ENCODE peak calls at places on chromosomes 11 and 22, in seven cellular contexts. Z is Peyer's patch, T is stomach, E is endothelial cell of umbilical vein, D is GM12891, R is ovary, C is right lobe of liver. S is an unnamed sample.

GRCh38 chr22:44735518-44736428 is 16.6 kb upstream of the ARHGAP8 start:
- DNase-seq in D (peak; percentile 96), E (peak; percentile 36), T (peak; percentile 84), Z (peak; percentile 92), C (peak; percentile 84), R (peak; percentile 83), S (peak; percentile 64)

GRCh38 chr11:117911694-117912093 is 17.5 kb downstream of the TMPRSS13 start:
- DNase-seq in D (no peak), C (no peak), E (no peak), T (no peak), Z (peak; percentile 10), R (no peak), S (no peak)

GRCh38 chr22:49025791-49026475 is 801.7 kb downstream of the BRD1 start:
- DNase-seq in E (no peak), R (no peak), D (no peak), Z (no peak), T (no peak), C (peak; percentile 42), S (no peak)

GRCh38 chr11:134406264-134407185 is 5.5 kb downstream of the B3GAT1 start:
- DNase-seq in D (no peak), Z (no peak), E (no peak), C (no peak), T (peak; percentile 72), R (no peak), S (no peak)

GRCh38 chr11:112877561-112877960 is 83.7 kb upstream of the NCAM1 start:
- DNase-seq in T (no peak), D (no peak), Z (no peak), R (no peak), C (no peak), E (no peak), S (no peak)

GRCh38 chr11:38323961-38324761 is 1726.1 kb upstream of the RAG2 start:
- DNase-seq in Z (no peak), E (no peak), C (no peak), R (no peak), D (no peak), T (no peak), S (no peak)

GRCh38 chr11:8199676-8200075 is 30.9 kb upstream of the RIC3 start:
- DNase-seq in D (no peak), C (no peak), T (no peak), E (no peak), R (no peak), Z (no peak), S (no peak)

GRCh38 chr22:31800065-31800464 is 46.2 kb downstream of the DEPDC5 start:
- DNase-seq in Z (no peak), D (no peak), E (no peak), R (no peak), T (no peak), C (no peak), S (no peak)

GRCh38 chr22:40415531-40416266 is 45.3 kb downstream of the SGSM3 start:
- DNase-seq in C (peak; percentile 58), E (peak; percentile 25), D (peak; percentile 66), T (no peak), R (peak; percentile 20), Z (peak; percentile 69), S (no peak)

GRCh38 chr11:34938621-34939020 is 22.2 kb downstream of the PDHX start:
- DNase-seq in C (no peak), D (no peak), Z (no peak), R (no peak), E (no peak), T (no peak), S (no peak)

GRCh38 chr11:110870816-110871522 is 158.7 kb upstream of the ARHGAP20 start:
- DNase-seq in E (no peak), Z (no peak), R (no peak), C (no peak), T (no peak), D (no peak), S (no peak)

GRCh38 chr11:68414457-68415221 is 45.9 kb upstream of the PPP6R3 start:
- DNase-seq in Z (no peak), T (no peak), C (no peak), E (peak; percentile 65), R (no peak), D (no peak), S (no peak)

GRCh38 chr11:123404626-123405025 is 25.4 kb upstream of the GRAMD1B start:
- DNase-seq in T (no peak), R (no peak), E (peak; percentile 27), C (no peak), Z (no peak), D (no peak), S (no peak)

GRCh38 chr22:19873960-19874306 is 19.3 kb upstream of the GNB1L start:
- DNase-seq in T (no peak), E (no peak), Z (peak; percentile 39), R (peak; percentile 11), C (peak; percentile 49), D (peak; percentile 5), S (no peak)

GRCh38 chr11:76787911-76788596 is 4.9 kb downstream of the TSKU start:
- DNase-seq in D (no peak), R (peak; percentile 64), Z (peak; percentile 63), T (no peak), E (no peak), C (no peak), S (no peak)

GRCh38 chr11:124846058-124846719 is 19.0 kb upstream of the ROBO3 start:
- DNase-seq in E (no peak), D (no peak), T (no peak), C (no peak), R (no peak), Z (no peak), S (no peak)

GRCh38 chr22:41092847-41093371 is 517 bp downstream of the EP300 start:
- DNase-seq in T (peak; percentile 41), D (no peak), R (no peak), Z (peak; percentile 67), E (peak; percentile 50), C (no peak), S (peak; percentile 30)

GRCh38 chr11:36702330-36703054 is 104.5 kb upstream of the RAG2 start:
- DNase-seq in R (no peak), D (peak; percentile 29), Z (peak; percentile 58), E (peak; percentile 62), C (no peak), T (no peak), S (peak; percentile 54)

GRCh38 chr11:32891657-32892354 is 805 bp upstream of the QSER1 start:
- DNase-seq in Z (no peak), D (no peak), T (no peak), C (no peak), R (no peak), E (peak; percentile 11), S (no peak)

GRCh38 chr11:32895471-32895870 is 2.9 kb downstream of the QSER1 start:
- DNase-seq in E (no peak), Z (no peak), D (no peak), T (no peak), C (no peak), R (no peak), S (no peak)

GRCh38 chr11:32893947-32894827 is 1.6 kb downstream of the QSER1 start:
- DNase-seq in C (no peak), T (no peak), E (peak; percentile 71), D (no peak), R (no peak), Z (peak; percentile 49), S (peak; percentile 76)

GRCh38 chr11:32892355-32893090 is at the start of gene QSER1:
- DNase-seq in D (peak; percentile 77), E (peak; percentile 52), C (peak; percentile 80), R (peak; percentile 81), Z (peak; percentile 79), T (peak; percentile 65), S (peak; percentile 61)

GRCh38 chr11:32893091-32893946 is 708 bp downstream of the QSER1 start:
- DNase-seq in Z (peak; percentile 83), D (peak; percentile 52), C (peak; percentile 66), T (peak; percentile 43), R (peak; percentile 71), E (peak; percentile 56), S (peak; percentile 23)
- TF ChIP-seq POLR2A in Z (no peak), D (no peak), C (no peak), T (no peak), R (no peak), E (no peak), S (no peak)

GRCh38 chr22:28102413-28102812 is 183.4 kb upstream of the PITPNB start:
- DNase-seq in C (no peak), E (no peak), D (no peak), R (no peak), T (no peak), Z (no peak), S (no peak)
- TF ChIP-seq POLR2A in C (no peak), E (no peak), D (no peak), R (no peak), T (no peak), Z (no peak), S (no peak)

DNA sequence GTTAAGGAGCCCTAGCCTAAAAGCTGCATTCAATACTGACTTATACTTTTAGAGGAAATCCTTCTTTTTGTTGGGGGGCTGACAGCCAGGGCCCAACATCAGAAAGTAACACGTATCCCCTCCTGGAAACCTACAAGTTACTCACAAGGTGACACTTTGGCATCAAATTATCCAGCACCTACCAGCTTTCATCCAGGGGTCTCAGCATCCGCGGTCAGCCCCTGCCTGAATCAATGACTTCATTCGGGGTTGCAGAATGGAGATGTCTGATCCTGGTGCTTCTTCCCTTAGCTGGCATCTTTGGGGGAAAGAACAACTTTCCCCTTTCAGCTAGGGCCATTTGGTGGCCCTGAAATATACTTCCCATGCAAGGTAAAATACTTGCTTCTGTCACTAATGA is 5.3 kb upstream of the NAP1L4 start:
- DNase-seq in D (no peak), E (no peak), Z (peak; percentile 10), R (no peak), T (peak; percentile 5), C (no peak), S (no peak)
- TF ChIP-seq POLR2A in D (no peak), E (no peak), Z (no peak), R (no peak), T (no peak), C (no peak), S (no peak)

DNA sequence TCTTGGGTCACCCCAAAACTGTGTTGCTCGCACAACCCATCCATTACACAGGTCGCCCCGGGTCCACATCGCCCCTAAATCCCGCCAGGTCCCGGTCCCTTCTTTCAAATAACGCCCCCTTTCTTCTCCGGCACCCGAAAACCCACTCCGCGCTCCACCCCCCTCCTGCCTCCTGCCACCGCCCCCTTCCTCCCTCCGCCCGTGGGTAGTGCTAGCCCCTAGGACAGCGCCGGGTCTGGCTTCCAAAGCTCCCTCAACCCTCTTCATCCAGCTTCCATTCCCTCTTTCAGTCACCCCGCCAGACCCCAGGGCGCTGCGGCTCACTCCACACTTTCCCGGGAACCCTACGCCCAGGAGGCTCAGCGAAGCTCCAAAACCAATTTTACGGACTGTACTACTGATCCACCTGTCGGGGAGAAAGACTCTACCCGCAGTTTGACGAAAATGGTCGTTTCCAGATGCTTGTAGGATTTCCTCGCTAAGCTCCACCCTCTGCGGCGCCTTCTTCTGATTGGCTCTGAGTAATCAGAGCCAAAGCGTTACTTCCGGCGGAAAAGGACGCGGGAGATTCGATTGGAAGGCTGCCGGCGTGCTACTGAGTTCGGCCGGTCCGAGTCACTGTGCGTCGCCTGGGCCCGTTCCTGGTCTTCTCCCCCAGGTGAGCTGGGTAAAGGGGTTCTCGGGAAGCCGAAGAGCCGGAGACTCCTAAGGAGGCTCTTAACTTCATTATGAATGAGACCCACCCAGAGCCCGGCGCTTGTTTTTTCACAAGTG is at the start of gene DDIAS:
- DNase-seq in T (peak; percentile 96), E (peak; percentile 96), D (peak; percentile 58), C (peak; percentile 96), R (peak; percentile 94), Z (peak; percentile 99), S (peak; percentile 85)
- TF ChIP-seq POLR2A in T (no peak), E (peak; percentile 34), D (peak; percentile 58), C (peak; percentile 83), R (peak; percentile 84), Z (peak; percentile 81), S (peak; percentile 64)

S was measured in H54.